ENCODE peak calls at places on chromosomes 6 and 20, in six cellular contexts. X is SJCRH30; B is coronary artery; W is left ventricle myocardium superior; A is iPS-NIHi11; S is stimulated activated CD8-positive, alpha-beta memory T cell treated with anti-CD3 and anti-CD28 coated beads, Interleukin-12 subunit alpha, Interleukin-12 subunit beta, amount 100 ng/mL, for 1 hour. Z is an unnamed sample.
A peak's percentile ranks its signal among the peaks of the same experiment; 100 is the strongest.

GRCh38 chr20:8389381-8390368 is 257.6 kb downstream of the PLCB1 start:
- DNase-seq in X (no peak), B (no peak), W (no peak), A (peak; percentile 26), S (no peak), Z (no peak)

GRCh38 chr6:6277418-6277817 is 43.0 kb downstream of the F13A1 start:
- DNase-seq in X (no peak), B (no peak), W (no peak), A (no peak), S (no peak), Z (no peak)

GRCh38 chr6:96391776-96392175 is 129.8 kb upstream of the UFL1 start:
- DNase-seq in X (no peak), B (no peak), W (no peak), A (peak; percentile 76), S (no peak), Z (no peak)

GRCh38 chr6:31767096-31767645 is 4.7 kb downstream of the SAPCD1 start:
- DNase-seq in X (no peak), B (no peak), W (no peak), A (no peak), S (no peak), Z (no peak)

GRCh38 chr20:18847226-18847625 is 33.6 kb downstream of the SCP2D1 start:
- DNase-seq in X (peak; percentile 23), B (no peak), W (no peak), A (no peak), S (no peak), Z (no peak)

GRCh38 chr20:13995086-13995665 is at the start of gene MACROD2:
- DNase-seq in X (no peak), B (peak; percentile 91), W (peak; percentile 93), A (peak; percentile 97), S (no peak), Z (peak; percentile 91)

GRCh38 chr6:139590206-139590605 is 215.8 kb upstream of the CITED2 start:
- DNase-seq in X (no peak), B (no peak), W (no peak), A (no peak), S (no peak), Z (no peak)

GRCh38 chr6:125363010-125363359 is 61.2 kb upstream of the HDDC2 start:
- DNase-seq in X (no peak), B (no peak), W (no peak), A (peak; percentile 49), S (no peak), Z (no peak)

GRCh38 chr6:78936515-78936914 is 69.2 kb downstream of the IRAK1BP1 start:
- DNase-seq in X (no peak), B (no peak), W (no peak), A (no peak), S (no peak), Z (no peak)

GRCh38 chr20:12531626-12532025 is 477.1 kb upstream of the SPTLC3 start:
- DNase-seq in X (no peak), B (no peak), W (no peak), A (no peak), S (no peak), Z (no peak)

GRCh38 chr20:48761914-48762313 is 65.9 kb downstream of the PREX1 start:
- DNase-seq in X (no peak), B (no peak), W (no peak), A (no peak), S (no peak), Z (no peak)

GRCh38 chr6:16184129-16184528 is 54.3 kb upstream of the GMPR start:
- DNase-seq in X (no peak), B (no peak), W (peak; percentile 35), A (peak; percentile 64), S (no peak), Z (no peak)

GRCh38 chr6:318265-318890 is 26.1 kb downstream of the DUSP22 start:
- DNase-seq in X (no peak), B (peak; percentile 68), W (no peak), A (no peak), S (no peak), Z (no peak)

GRCh38 chr20:63295846-63296245 is 2.9 kb downstream of the COL20A1 start:
- DNase-seq in X (no peak), B (no peak), W (no peak), A (no peak), S (no peak), Z (peak; percentile 49)

GRCh38 chr6:45801471-45802289 is 214.0 kb downstream of the CLIC5 start:
- DNase-seq in X (no peak), B (no peak), W (no peak), A (no peak), S (no peak), Z (no peak)

GRCh38 chr20:48153523-48153922 is 368.2 kb upstream of the SULF2 start:
- DNase-seq in X (no peak), B (no peak), W (no peak), A (peak; percentile 34), S (no peak), Z (no peak)

GRCh38 chr20:41177636-41178035 is 40.3 kb downstream of the PLCG1 start:
- DNase-seq in X (peak; percentile 85), B (peak; percentile 92), W (peak; percentile 69), A (no peak), S (no peak), Z (peak; percentile 63)

GRCh38 chr6:3713266-3713665 is 38.2 kb downstream of the PXDC1 start:
- DNase-seq in X (no peak), B (no peak), W (no peak), A (no peak), S (no peak), Z (no peak)

GRCh38 chr20:62063601-62063980 is 2.1 kb downstream of the TAF4 start:
- DNase-seq in X (no peak), B (no peak), W (no peak), A (no peak), S (no peak), Z (no peak)

GRCh38 chr20:50967621-50968020 is 9.0 kb downstream of the MOCS3 start:
- DNase-seq in X (peak; percentile 96), B (no peak), W (no peak), A (no peak), S (no peak), Z (no peak)

GRCh38 chr20:50540620-50541605 is 30.7 kb downstream of the PTPN1 start:
- DNase-seq in X (no peak), B (no peak), W (no peak), A (no peak), S (no peak), Z (no peak)

GRCh38 chr20:23399568-23400241 is 21.6 kb downstream of the NAPB start:
- DNase-seq in X (no peak), B (no peak), W (no peak), A (no peak), S (no peak), Z (no peak)

GRCh38 chr20:59643616-59644061 is 39.3 kb downstream of the PHACTR3 start:
- DNase-seq in X (no peak), B (peak; percentile 29), W (no peak), A (no peak), S (no peak), Z (no peak)

GRCh38 chr20:60632420-60633262 is 619.4 kb upstream of the CDH4 start:
- DNase-seq in X (no peak), B (no peak), W (no peak), A (no peak), S (no peak), Z (no peak)

GRCh38 chr20:298755-299391 is 1.5 kb downstream of the ZCCHC3 start:
- DNase-seq in X (no peak), B (no peak), W (no peak), A (no peak), S (no peak), Z (no peak)

GRCh38 chr6:109743739-109744138 is 52.6 kb downstream of the FIG4 start:
- DNase-seq in X (no peak), B (no peak), W (no peak), A (no peak), S (no peak), Z (no peak)

GRCh38 chr20:59814835-59815340 is 118.5 kb downstream of the SYCP2 start:
- DNase-seq in X (no peak), B (peak; percentile 31), W (no peak), A (no peak), S (no peak), Z (no peak)

GRCh38 chr20:22617160-22617559 is 32.8 kb upstream of the FOXA2 start:
- DNase-seq in X (no peak), B (no peak), W (no peak), A (no peak), S (no peak), Z (no peak)

GRCh38 chr6:107330190-107330589 is 129.2 kb downstream of the PDSS2 start:
- DNase-seq in X (no peak), B (no peak), W (no peak), A (no peak), S (no peak), Z (no peak)

GRCh38 chr20:20369353-20370086 is 1.6 kb downstream of the INSM1 start:
- DNase-seq in X (peak; percentile 11), B (no peak), W (no peak), A (peak; percentile 36), S (no peak), Z (no peak)

Z was measured in heart left ventricle.